ENCODE peak calls at places on chromosomes 7 and 10, in five cellular contexts. B is H1, T is HCT116, V is body of pancreas, Q is stomach. F is an unnamed sample.

GRCh38 chr10:26860026-26860541 is 674 bp downstream of the ABI1 start:
- DNase-seq in Q (peak), B (no peak), V (peak), T (no peak), F (peak)

GRCh38 chr7:23618241-23618640 is 21.1 kb downstream of the CCDC126 start:
- DNase-seq in V (no peak), B (no peak), Q (no peak), T (no peak), F (no peak)

GRCh38 chr10:101050206-101051069 is 11.4 kb upstream of the KAZALD1 start:
- DNase-seq in Q (peak), B (no peak), T (no peak), V (peak), F (no peak)

GRCh38 chr7:130063036-130063435 is 7.3 kb upstream of the KLHDC10 start:
- DNase-seq in T (no peak), B (peak), Q (peak), V (peak), F (no peak)

GRCh38 chr10:68297264-68297663 is 34.6 kb upstream of the HNRNPH3 start:
- DNase-seq in Q (no peak), T (no peak), V (no peak), B (no peak), F (no peak)

GRCh38 chr7:129256221-129256620 is 31.4 kb downstream of the AHCYL2 start:
- DNase-seq in B (no peak), Q (no peak), T (no peak), V (no peak), F (no peak)

GRCh38 chr10:108783897-108784296 is 1139.4 kb downstream of the XPNPEP1 start:
- DNase-seq in T (peak), B (peak), Q (peak), V (no peak), F (no peak)

GRCh38 chr7:80591654-80592053 is 46.8 kb upstream of the CD36 start:
- DNase-seq in T (no peak), Q (no peak), V (no peak), B (no peak), F (no peak)

GRCh38 chr10:32459072-32459703 is 13.2 kb downstream of the CCDC7 start:
- DNase-seq in B (no peak), V (no peak), T (no peak), Q (no peak), F (no peak)

GRCh38 chr10:50397312-50398140 is 146.2 kb upstream of the ASAH2 start:
- DNase-seq in Q (no peak), V (no peak), B (no peak), T (no peak), F (no peak)
- TF ChIP-seq POLR2A in Q (no peak), V (no peak), B (no peak), T (no peak), F (no peak)

DNA sequence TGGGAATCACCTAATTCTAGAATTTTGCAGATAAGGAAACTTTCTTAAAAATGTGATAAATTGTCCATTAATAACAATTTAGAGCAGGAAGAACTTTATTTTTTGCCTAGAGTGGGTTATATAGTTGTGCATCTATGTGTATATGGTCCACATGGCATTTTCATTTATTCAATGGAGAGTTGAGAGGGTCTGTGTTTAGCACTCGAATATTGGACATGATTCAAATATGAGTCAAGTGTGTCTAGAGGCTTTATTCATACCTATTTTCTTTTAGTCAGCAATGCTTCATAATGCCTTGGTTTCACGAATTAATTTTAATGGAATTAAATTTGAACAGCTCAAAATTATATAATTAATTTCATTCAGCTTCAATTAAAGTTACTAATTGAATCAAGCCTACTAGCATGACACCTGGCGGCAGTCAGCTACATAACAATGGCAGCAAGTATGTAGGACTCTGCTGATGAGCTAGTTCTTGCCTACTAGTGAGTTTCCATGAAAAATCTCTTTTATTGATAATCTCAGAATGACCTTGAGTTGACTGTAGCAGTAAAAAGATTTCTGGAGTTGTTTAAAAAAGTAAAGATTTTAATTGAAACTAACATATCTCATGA is 17.7 kb downstream of the MDFIC start:
- DNase-seq in B (no peak), T (no peak), V (peak), Q (no peak), F (no peak)
- TF ChIP-seq CTCF in B (peak), T (no peak), V (peak), Q (no peak), F (no peak)

GRCh38 chr10:77635402-77636227 is 2.0 kb downstream of the KCNMA1 start:
- DNase-seq in V (no peak), B (no peak), Q (no peak), T (no peak), F (no peak)

GRCh38 chr10:77634939-77635338 is 2.7 kb downstream of the KCNMA1 start:
- DNase-seq in B (no peak), T (no peak), V (no peak), Q (no peak), F (no peak)

GRCh38 chr10:77636967-77637473 is 588 bp downstream of the KCNMA1 start:
- DNase-seq in V (no peak), B (no peak), T (no peak), Q (no peak), F (no peak)

GRCh38 chr10:77637474-77637985 is at the start of gene KCNMA1:
- DNase-seq in Q (no peak), V (peak), T (no peak), B (no peak), F (no peak)

GRCh38 chr10:77636286-77636966 is 1.2 kb downstream of the KCNMA1 start:
- DNase-seq in B (no peak), T (no peak), Q (no peak), V (no peak), F (no peak)
- H3K4me3 ChIP-seq in B (peak), T (no peak), Q (peak), V (peak), F (peak)

DNA sequence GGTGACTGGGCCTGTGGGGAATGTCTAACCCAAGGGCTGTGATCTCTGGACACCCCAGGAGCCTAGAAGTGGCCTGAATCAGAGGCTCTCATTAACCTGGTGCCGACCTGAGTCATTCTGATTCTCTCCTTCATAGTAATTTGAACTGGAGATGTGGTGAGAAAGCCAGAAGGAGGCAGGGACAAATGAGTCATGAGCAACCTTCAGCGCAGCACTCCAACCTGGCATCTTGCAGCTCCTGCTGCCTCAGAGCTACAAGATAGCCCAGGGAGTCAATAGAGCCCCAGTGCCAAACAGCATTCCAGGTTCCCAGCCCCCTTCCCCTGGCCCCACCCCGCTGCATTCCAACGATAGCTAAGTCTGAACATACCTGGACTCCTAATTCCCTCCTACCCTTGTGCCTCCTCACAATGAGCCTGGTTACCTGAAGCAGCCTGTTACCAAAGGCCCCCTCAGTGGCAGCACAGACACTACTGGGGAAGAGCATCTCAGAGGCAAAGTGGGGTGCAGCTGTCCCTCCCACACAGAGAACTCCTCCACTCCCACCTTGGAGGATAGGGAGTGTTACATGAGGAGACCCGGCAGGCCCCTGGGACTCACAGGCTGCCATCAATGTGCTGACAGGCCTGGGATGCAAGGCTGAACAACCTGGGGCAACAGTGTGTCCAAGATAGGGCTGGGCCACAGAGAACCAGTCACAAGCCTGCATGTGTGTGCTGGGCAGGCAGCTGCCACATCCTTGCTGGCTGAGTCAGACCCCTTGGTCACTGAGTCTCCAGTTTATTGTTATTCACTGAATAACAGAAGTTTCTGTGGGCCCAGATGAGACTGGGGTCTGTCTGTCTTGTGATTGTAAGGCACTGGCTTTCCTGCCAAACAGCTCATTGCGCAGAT is 76.8 kb upstream of the LEP start:
- DNase-seq in T (peak), V (peak), Q (no peak), B (no peak), F (no peak)
- TF ChIP-seq POLR2A in T (no peak), V (no peak), Q (no peak), B (no peak), F (no peak)

DNA sequence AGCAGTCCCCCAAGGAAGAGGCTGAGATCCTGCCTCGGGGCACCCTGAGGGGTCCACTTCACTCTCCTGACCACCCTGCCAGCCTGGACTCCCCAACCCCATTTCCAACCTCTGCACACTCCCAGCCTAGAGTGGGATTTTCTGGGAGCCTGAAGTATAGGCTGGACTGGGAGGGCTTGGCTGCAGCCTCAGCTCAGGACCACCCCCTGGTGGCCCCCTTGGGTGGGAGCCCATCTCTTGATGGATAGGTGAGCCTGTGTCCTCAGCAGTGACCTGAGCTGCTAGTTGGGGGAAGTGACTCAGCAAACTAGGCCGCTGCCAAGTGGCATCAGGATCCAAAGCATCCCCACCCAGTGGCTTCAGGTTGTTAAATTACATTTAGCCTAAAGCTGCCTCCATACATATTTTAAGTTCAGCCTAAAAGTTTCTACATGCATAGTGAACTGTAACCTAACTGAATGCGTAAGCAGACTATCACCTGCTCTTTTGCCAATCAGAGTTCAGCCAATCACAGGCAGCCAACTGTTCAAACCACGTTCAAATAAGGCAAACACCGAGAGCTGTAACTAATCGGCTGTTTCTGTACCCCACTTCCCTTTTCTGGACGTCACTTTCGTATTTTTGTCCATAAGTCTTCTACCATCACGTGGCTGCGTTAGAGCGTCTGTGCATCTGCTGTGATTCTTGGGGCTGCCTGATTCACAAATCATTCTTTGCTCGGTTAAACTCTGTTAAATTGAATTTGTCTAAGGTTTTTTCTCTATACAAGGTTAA is 144.0 kb downstream of the PLPP4 start:
- DNase-seq in Q (no peak), B (peak), V (no peak), T (no peak), F (no peak)
- TF ChIP-seq CTCF in Q (no peak), B (peak), V (no peak), T (peak), F (no peak)

F was measured in esophagus muscularis mucosa.